ENCODE peak calls at places on chromosomes 7 and 10, in nine cellular contexts. F, B, Z, O, I, R, H, Q and N are unnamed samples. For H3K9me3, the result is how much of the 10 kb centered on the place peaks cover.

GRCh38 chr7:111827863-111828504 is 265.7 kb upstream of the IMMP2L start:
- DNase-seq in B (no peak), H (no peak), O (peak), Z (no peak), F (no peak), Q (no peak), R (no peak), I (no peak), N (no peak)

GRCh38 chr7:120926943-120927346 is 23.6 kb upstream of the ING3 start:
- DNase-seq in I (no peak), Z (no peak), O (no peak), H (no peak), R (no peak), B (no peak), Q (no peak), F (no peak), N (no peak)

GRCh38 chr7:47517821-47518480 is 64.0 kb downstream of the TNS3 start:
- DNase-seq in H (no peak), I (no peak), Q (no peak), R (no peak), Z (no peak), F (peak), O (no peak), B (no peak), N (peak)

GRCh38 chr10:93468532-93469213 is 13.5 kb downstream of the MYOF start:
- DNase-seq in F (no peak), H (no peak), Z (no peak), I (no peak), R (no peak), B (peak), Q (no peak), O (no peak), N (peak)

GRCh38 chr7:26390016-26390415 is 98.4 kb downstream of the SNX10 start:
- DNase-seq in F (no peak), H (no peak), R (no peak), I (no peak), Q (no peak), O (no peak), B (no peak), Z (no peak), N (no peak)

GRCh38 chr7:100825760-100826545 is 1.4 kb downstream of the EPHB4 start:
- DNase-seq in H (peak), O (no peak), I (no peak), Z (no peak), F (no peak), R (no peak), Q (peak), B (no peak), N (no peak)

GRCh38 chr7:108448777-108449576 is 7.3 kb downstream of the NRCAM start:
- DNase-seq in Q (no peak), H (no peak), Z (no peak), B (no peak), R (no peak), F (no peak), O (no peak), I (no peak), N (no peak)

GRCh38 chr10:24196426-24197039 is 12.4 kb upstream of the KIAA1217 start:
- DNase-seq in Z (peak), B (peak), O (peak), I (no peak), R (peak), Q (peak), F (peak), H (no peak), N (peak)

GRCh38 chr7:2537981-2538851 is 17.1 kb downstream of the BRAT1 start:
- DNase-seq in F (no peak), O (no peak), R (peak), Z (peak), Q (peak), I (no peak), B (no peak), H (peak), N (no peak)
- TF ChIP-seq CTCF in F (no peak), O (no peak), R (no peak), Z (no peak), Q (no peak), I (no peak), B (no peak), H (no peak), N (no peak)

DNA sequence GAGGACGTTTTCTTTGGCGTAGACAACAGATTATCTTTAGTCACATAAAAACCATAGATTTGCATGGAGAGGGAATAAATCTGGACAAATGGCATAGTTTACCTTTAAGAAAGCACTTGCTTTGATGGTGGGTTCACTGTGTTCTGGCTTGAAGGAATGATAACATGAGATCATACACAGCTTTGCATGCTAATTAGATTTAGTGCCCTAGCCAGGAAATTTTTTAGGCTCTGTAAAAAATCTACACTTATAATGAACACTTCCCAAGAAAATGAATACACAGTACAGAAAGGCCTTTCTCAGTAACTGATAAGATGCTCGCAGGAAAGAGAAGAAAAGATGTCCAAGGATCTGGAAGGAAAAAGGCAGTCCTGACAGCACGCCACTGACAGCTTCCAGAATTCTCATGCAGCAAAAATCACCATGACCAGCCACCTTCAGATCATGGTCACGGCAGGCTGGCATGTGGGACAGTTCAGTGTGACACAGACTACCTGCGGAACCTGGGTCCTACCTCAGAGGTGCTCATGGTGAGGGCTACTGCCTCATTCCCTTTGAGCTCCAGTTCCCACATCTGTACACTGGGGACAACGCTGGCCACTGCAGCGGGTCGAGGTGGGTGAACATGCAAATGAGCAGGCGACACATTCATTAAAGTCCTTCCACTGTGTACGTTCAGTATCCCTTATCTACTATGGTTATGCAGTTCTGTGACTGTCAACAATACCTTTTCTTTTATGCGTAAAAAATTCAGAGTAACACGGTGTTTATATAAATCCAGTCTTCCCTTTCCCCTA is 218.5 kb upstream of the AOAH start:
- DNase-seq in B (no peak), F (no peak), I (no peak), H (no peak), O (no peak), R (no peak), Z (no peak), Q (no peak), N (no peak)
- H3K9me3 ChIP-seq in B (under half), F (under half), I (under half), H (under half), O (under half), R (under half), Z (under half), Q (under half), N (under half)

GRCh38 chr7:42575161-42575560 is 336.7 kb downstream of the C7orf25 start:
- DNase-seq in Q (no peak), F (no peak), Z (no peak), I (no peak), H (no peak), B (no peak), O (no peak), R (no peak), N (no peak)
- TF ChIP-seq CTCF in Q (no peak), F (no peak), Z (no peak), I (no peak), H (no peak), B (no peak), O (no peak), R (no peak), N (no peak)

GRCh38 chr7:57327081-57327480 is 122.9 kb upstream of the ZNF716 start:
- DNase-seq in R (no peak), B (no peak), H (no peak), O (no peak), Z (no peak), I (no peak), F (no peak), Q (no peak), N (no peak)

GRCh38 chr7:57328963-57329362 is 121.0 kb upstream of the ZNF716 start:
- DNase-seq in I (no peak), F (no peak), R (no peak), O (no peak), H (no peak), Q (no peak), Z (no peak), B (no peak), N (no peak)

GRCh38 chr7:57328457-57328856 is 121.5 kb upstream of the ZNF716 start:
- DNase-seq in R (no peak), B (no peak), H (no peak), I (no peak), Q (no peak), F (no peak), O (no peak), Z (no peak), N (no peak)
- H3K9me3 ChIP-seq in R (under half), B (under half), H (half or more), I (under half), Q (under half), F (under half), O (under half), Z (under half), N (under half)

DNA sequence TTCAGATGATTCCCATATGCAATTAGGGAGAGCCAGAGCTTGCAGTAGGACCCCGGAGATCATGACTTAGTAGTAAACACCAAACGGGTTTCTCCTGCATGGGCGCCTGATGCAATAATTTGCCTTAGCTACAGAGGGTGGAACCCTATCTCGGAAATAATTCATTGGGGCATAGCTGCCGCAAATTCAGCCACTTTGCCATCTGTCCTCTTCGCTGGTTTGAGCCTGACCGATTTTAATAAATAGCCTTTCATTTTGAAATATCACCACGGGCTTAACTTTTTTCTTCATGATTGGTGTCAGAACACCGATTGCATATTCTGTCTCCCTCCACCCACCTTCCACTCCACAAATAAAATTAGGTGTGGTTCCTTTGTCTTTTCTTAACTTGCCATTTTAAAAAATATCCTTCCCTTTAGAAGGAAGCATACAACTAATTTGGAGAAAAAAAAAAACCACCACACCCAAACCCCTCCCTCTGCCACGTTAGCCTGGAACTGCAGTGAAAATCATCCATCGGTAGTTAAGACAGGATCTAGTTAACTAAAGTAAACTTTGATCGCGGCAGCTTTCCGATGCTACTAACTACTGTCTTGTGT is 1.5 kb downstream of the GARS1 start:
- DNase-seq in Q (no peak), B (no peak), O (no peak), H (no peak), F (no peak), I (no peak), R (no peak), Z (no peak), N (no peak)
- TF ChIP-seq CTCF in Q (no peak), B (no peak), O (no peak), H (no peak), F (no peak), I (no peak), R (no peak), Z (no peak), N (no peak)

DNA sequence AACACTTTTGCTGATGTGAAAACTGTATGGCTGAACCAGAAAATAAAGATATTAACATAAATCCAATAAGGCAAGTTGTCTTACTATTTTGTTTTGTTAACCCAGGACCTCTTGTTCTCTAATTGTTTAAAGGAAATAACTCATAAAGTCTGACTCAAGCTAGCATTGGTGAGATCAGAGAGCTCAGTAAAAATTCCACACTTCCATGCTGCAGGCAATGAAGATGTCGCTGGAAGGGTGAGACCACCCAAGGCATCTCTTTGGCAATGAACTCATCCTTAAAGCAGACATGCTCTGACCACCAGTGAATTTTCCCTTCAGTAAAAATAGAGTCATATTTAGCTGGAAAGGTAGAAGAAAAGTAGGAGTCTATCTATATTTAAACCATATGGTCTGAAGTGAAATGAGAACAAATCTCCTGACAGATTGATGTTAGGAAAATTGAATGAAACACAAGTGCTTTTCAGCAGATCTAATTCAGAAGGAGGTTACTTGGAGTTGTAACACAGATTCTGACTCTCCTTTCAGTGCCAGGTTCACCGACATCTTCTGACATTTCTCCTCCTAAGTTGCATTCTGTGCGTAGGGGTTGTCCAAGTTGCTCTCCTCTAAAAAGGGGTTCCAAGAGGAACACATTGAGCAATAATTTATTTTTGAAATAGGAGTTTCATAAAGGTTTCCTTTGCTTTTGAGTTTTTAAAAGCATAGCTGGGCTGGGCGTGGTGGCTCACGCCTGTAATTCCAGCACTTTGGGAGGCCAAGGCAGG is 32.8 kb upstream of the VIPR2 start:
- DNase-seq in H (no peak), Z (no peak), O (no peak), Q (no peak), B (no peak), F (no peak), R (no peak), I (no peak), N (no peak)
- H3K9me3 ChIP-seq in H (under half), Z (under half), O (under half), Q (under half), B (under half), F (under half), R (under half), I (under half), N (under half)